ENCODE peak calls at places on chromosomes 1 and 21, in eight cellular contexts. W is right lobe of liver, B is psoas muscle, P is left ventricle myocardium inferior, I is heart right ventricle, O is OCI-LY7, C is uterus, G is hepatocyte. Q is an unnamed sample.

GRCh38 chr21:45772180-45772579 is 128.7 kb downstream of the PCBP3 start:
- DNase-seq in P (no peak), G (no peak), B (no peak), I (no peak), W (no peak), O (no peak), C (no peak), Q (no peak)

GRCh38 chr1:31792541-31792940 is 23.3 kb downstream of the SPOCD1 start:
- DNase-seq in P (no peak), G (no peak), O (no peak), I (no peak), B (peak; percentile 45), W (peak; percentile 37), C (peak; percentile 11), Q (peak; percentile 9)

GRCh38 chr1:40258445-40258769 is 371 bp downstream of the ZMPSTE24 start:
- DNase-seq in G (no peak), O (no peak), I (no peak), B (no peak), W (no peak), P (no peak), C (no peak), Q (no peak)

GRCh38 chr1:72366473-72366872 is 84.1 kb upstream of the NEGR1 start:
- DNase-seq in W (peak; percentile 62), G (peak; percentile 10), C (no peak), B (peak; percentile 41), I (no peak), O (no peak), P (no peak), Q (no peak)

GRCh38 chr1:241825581-241825980 is 22.4 kb upstream of the EXO1 start:
- DNase-seq in W (no peak), B (no peak), P (no peak), I (no peak), C (no peak), G (no peak), O (no peak), Q (no peak)

GRCh38 chr21:31879251-31879650 is 6.4 kb downstream of the HUNK start:
- DNase-seq in I (no peak), G (no peak), O (no peak), B (no peak), C (no peak), P (no peak), W (no peak), Q (peak; percentile 8)

GRCh38 chr21:14120091-14120734 is 90.5 kb downstream of the LIPI start:
- DNase-seq in G (peak; percentile 33), P (no peak), O (peak; percentile 57), B (no peak), I (peak; percentile 16), W (peak; percentile 57), C (no peak), Q (peak; percentile 65)

GRCh38 chr1:243944429-243945160 is 94.6 kb upstream of the AKT3 start:
- DNase-seq in C (no peak), G (peak; percentile 81), P (no peak), O (no peak), I (no peak), B (no peak), W (no peak), Q (no peak)

GRCh38 chr1:40014812-40015594 is 25.5 kb upstream of the CAP1 start:
- DNase-seq in B (no peak), P (no peak), W (no peak), C (no peak), I (no peak), O (no peak), G (no peak), Q (no peak)

GRCh38 chr1:71809085-71809484 is 473.3 kb downstream of the NEGR1 start:
- DNase-seq in G (no peak), B (no peak), P (no peak), I (no peak), W (no peak), C (no peak), O (no peak), Q (no peak)

GRCh38 chr1:119611701-119612113 is 36.4 kb downstream of the ZNF697 start:
- DNase-seq in O (peak; percentile 59), G (peak; percentile 88), W (peak; percentile 84), C (peak; percentile 57), P (peak; percentile 65), I (peak; percentile 72), B (peak; percentile 79), Q (peak; percentile 53)

GRCh38 chr1:6090288-6090687 is 44.6 kb downstream of the KCNAB2 start:
- DNase-seq in B (no peak), C (no peak), O (no peak), G (no peak), P (no peak), I (peak; percentile 4), W (no peak), Q (no peak)
- TF ChIP-seq CTCF in B (no peak), C (no peak), O (no peak), G (no peak), P (no peak), I (no peak), W (no peak), Q (no peak)

GRCh38 chr1:116908266-116908665 is 1.4 kb upstream of the PTGFRN start:
- DNase-seq in P (no peak), W (no peak), I (no peak), G (no peak), C (no peak), B (no peak), O (no peak), Q (no peak)

GRCh38 chr1:116909511-116910378 is at the start of gene PTGFRN:
- DNase-seq in W (peak; percentile 69), G (peak; percentile 83), P (peak; percentile 77), C (peak; percentile 81), O (no peak), B (peak; percentile 78), I (peak; percentile 78), Q (no peak)

GRCh38 chr1:116907351-116907750 is 2.4 kb upstream of the PTGFRN start:
- DNase-seq in I (no peak), P (no peak), O (no peak), W (no peak), C (no peak), G (no peak), B (no peak), Q (no peak)

GRCh38 chr1:116910379-116911165 is 856 bp downstream of the PTGFRN start:
- DNase-seq in G (peak; percentile 64), O (no peak), W (peak; percentile 71), B (peak; percentile 63), I (peak; percentile 52), P (peak; percentile 55), C (peak; percentile 48), Q (no peak)

GRCh38 chr1:116908821-116909510 is 750 bp upstream of the PTGFRN start:
- DNase-seq in C (no peak), I (no peak), G (no peak), W (no peak), B (no peak), O (no peak), P (no peak), Q (no peak)
- H3K4me3 ChIP-seq in C (peak overlapping the region; percentile 66), I (peak overlapping the region; percentile 83), G (peak overlapping the region; percentile 85), W (no peak overlapping the region), B (peak overlapping the region; percentile 72), O (no peak overlapping the region), P (peak overlapping the region; percentile 85), Q (peak overlapping the region; percentile 68)

GRCh38 chr1:239840327-239840726 is 251.4 kb upstream of the FMN2 start:
- DNase-seq in I (no peak), P (no peak), W (no peak), G (no peak), O (no peak), B (no peak), C (no peak), Q (no peak)

GRCh38 chr1:239841635-239842034 is 250.0 kb upstream of the FMN2 start:
- DNase-seq in W (no peak), B (no peak), G (no peak), O (no peak), I (no peak), C (no peak), P (no peak), Q (no peak)

GRCh38 chr1:239833709-239834108 is 258.0 kb upstream of the FMN2 start:
- DNase-seq in P (no peak), O (no peak), G (no peak), I (no peak), C (no peak), W (no peak), B (no peak), Q (no peak)

GRCh38 chr1:239831577-239832355 is 259.9 kb upstream of the FMN2 start:
- DNase-seq in O (no peak), P (no peak), I (no peak), C (no peak), G (no peak), W (no peak), B (no peak), Q (no peak)

DNA sequence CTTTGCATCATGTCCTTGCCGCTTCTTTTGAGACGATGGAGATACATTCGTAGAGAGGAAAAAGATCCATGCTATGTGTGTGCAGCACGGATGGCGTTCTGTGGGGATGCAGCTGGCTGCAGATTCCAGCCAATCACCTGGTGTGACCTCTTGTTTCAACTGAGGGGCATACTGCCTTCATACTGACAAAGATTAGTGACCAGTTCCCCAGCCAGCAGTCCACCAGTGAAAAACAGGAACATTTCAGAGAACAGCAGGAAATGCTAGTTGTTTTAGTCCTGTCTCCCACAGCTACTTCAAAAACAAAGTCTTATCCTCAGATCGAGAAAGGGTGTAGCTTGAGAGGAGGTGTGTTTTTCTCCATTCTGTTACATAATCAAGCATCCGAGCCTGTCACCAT is 255.7 kb upstream of the FMN2 start:
- DNase-seq in P (no peak), I (no peak), C (no peak), B (no peak), G (no peak), W (no peak), O (no peak), Q (no peak)
- TF ChIP-seq CTCF in P (no peak), I (no peak), C (no peak), B (no peak), G (no peak), W (no peak), O (no peak), Q (no peak)

DNA sequence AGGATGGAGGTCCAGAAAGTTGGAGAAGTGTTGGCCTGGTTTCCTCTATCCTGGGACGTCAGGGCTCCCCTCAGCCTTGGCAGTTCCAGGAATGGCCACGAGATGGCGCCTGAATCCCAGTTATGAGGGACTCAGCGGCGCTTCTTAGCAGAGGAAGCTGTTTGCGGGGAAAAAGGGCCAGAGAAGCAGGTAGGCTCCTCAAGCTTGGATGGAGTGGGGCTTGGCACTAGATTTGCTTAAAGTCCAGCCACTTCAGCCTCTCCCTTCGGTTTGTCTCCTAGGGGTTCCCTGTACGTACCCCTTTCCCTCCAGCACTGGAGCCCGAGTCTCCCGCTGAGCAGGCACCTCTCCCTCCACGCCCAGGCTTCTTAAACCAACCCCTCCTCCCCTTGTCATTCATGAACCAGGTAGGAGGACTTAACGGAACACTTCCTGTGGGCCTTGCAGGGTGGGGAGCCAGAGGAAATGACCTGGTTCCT is 32.0 kb upstream of the TENT5B start:
- DNase-seq in C (peak; percentile 92), G (peak; percentile 92), B (peak; percentile 92), W (peak; percentile 87), P (peak; percentile 87), O (peak; percentile 86), I (peak; percentile 92), Q (peak; percentile 88)
- H3K4me3 ChIP-seq in C (no peak overlapping the region), G (no peak overlapping the region), B (no peak overlapping the region), W (no peak overlapping the region), P (peak overlapping the region; percentile 52), O (no peak overlapping the region), I (peak overlapping the region; percentile 39), Q (peak overlapping the region; percentile 27)

GRCh38 chr1:1239247-1239623 is 7.2 kb downstream of the B3GALT6 start:
- DNase-seq in G (no peak), W (no peak), I (no peak), B (no peak), P (no peak), C (no peak), O (no peak), Q (no peak)
- TF ChIP-seq CTCF in G (no peak), W (no peak), I (no peak), B (no peak), P (no peak), C (no peak), O (no peak), Q (no peak)

GRCh38 chr1:107871259-107871658 is 93.7 kb downstream of the VAV3 start:
- DNase-seq in G (no peak), I (no peak), O (no peak), W (no peak), P (no peak), B (no peak), C (no peak), Q (no peak)
- H3K4me3 ChIP-seq in G (no peak overlapping the region), I (no peak overlapping the region), O (no peak overlapping the region), W (no peak overlapping the region), P (no peak overlapping the region), B (no peak overlapping the region), C (no peak overlapping the region), Q (no peak overlapping the region)